ENCODE peak calls at places on chromosome 9, in four cellular contexts. One of them, this sample, is unnamed.

GRCh38 chr9:120925535-120926396 is 830 bp downstream of the TRAF1 start:
- DNase-seq in A549: peak; percentile 69
- DNase-seq in mesothelial cell of epicardium: no peak
- DNase-seq in endodermal cell: no peak
- DNase-seq in this sample: no peak

GRCh38 chr9:119802115-119802514 is 432.9 kb upstream of the BRINP1 start:
- DNase-seq in A549: no peak
- DNase-seq in mesothelial cell of epicardium: no peak
- DNase-seq in endodermal cell: no peak
- DNase-seq in this sample: no peak

GRCh38 chr9:136244116-136244775 is 1.4 kb downstream of the QSOX2 start:
- DNase-seq in A549: no peak
- DNase-seq in mesothelial cell of epicardium: no peak
- DNase-seq in endodermal cell: no peak
- DNase-seq in this sample: no peak

GRCh38 chr9:69476016-69476415 is 151.0 kb downstream of the ENTREP1 start:
- DNase-seq in A549: no peak
- DNase-seq in mesothelial cell of epicardium: no peak
- DNase-seq in endodermal cell: no peak
- DNase-seq in this sample: no peak

GRCh38 chr9:1604942-1605560 is 410.1 kb upstream of the SMARCA2 start:
- DNase-seq in A549: peak; percentile 28
- DNase-seq in mesothelial cell of epicardium: no peak
- DNase-seq in endodermal cell: peak; percentile 41
- DNase-seq in this sample: no peak

GRCh38 chr9:85645909-85646627 is 95.7 kb downstream of the AGTPBP1 start:
- DNase-seq in A549: no peak
- DNase-seq in mesothelial cell of epicardium: no peak
- DNase-seq in endodermal cell: no peak
- DNase-seq in this sample: no peak

GRCh38 chr9:120901704-120902103 is 24.7 kb upstream of the PHF19 start:
- DNase-seq in A549: no peak
- DNase-seq in mesothelial cell of epicardium: no peak
- DNase-seq in endodermal cell: no peak
- DNase-seq in this sample: no peak

GRCh38 chr9:128920381-128921058 is at the start of gene PHYHD1:
- DNase-seq in A549: no peak
- DNase-seq in mesothelial cell of epicardium: no peak
- DNase-seq in endodermal cell: peak; percentile 53
- DNase-seq in this sample: no peak

GRCh38 chr9:89204811-89205210 is 26.2 kb upstream of the SHC3 start:
- DNase-seq in A549: no peak
- DNase-seq in mesothelial cell of epicardium: no peak
- DNase-seq in endodermal cell: no peak
- DNase-seq in this sample: no peak

GRCh38 chr9:130570200-130570599 is 9.2 kb upstream of the FUBP3 start:
- DNase-seq in A549: no peak
- DNase-seq in mesothelial cell of epicardium: no peak
- DNase-seq in endodermal cell: no peak
- DNase-seq in this sample: no peak

GRCh38 chr9:6943293-6943692 is 185.5 kb downstream of the KDM4C start:
- DNase-seq in A549: no peak
- DNase-seq in mesothelial cell of epicardium: no peak
- DNase-seq in endodermal cell: peak; percentile 50
- DNase-seq in this sample: no peak

GRCh38 chr9:32581512-32582143 is 8.7 kb upstream of the NDUFB6 start:
- DNase-seq in A549: peak; percentile 78
- DNase-seq in mesothelial cell of epicardium: no peak
- DNase-seq in endodermal cell: peak; percentile 77
- DNase-seq in this sample: peak; percentile 30

GRCh38 chr9:129624168-129624759 is 1.7 kb upstream of the NTMT1 start:
- DNase-seq in A549: peak; percentile 61
- DNase-seq in mesothelial cell of epicardium: no peak
- DNase-seq in endodermal cell: peak; percentile 94
- DNase-seq in this sample: peak; percentile 56

GRCh38 chr9:13728917-13729811 is 449.7 kb upstream of the MPDZ start:
- DNase-seq in A549: no peak
- DNase-seq in mesothelial cell of epicardium: no peak
- DNase-seq in endodermal cell: no peak
- DNase-seq in this sample: no peak

GRCh38 chr9:114250648-114251047 is 72.2 kb upstream of the ORM1 start:
- DNase-seq in A549: no peak
- DNase-seq in mesothelial cell of epicardium: no peak
- DNase-seq in endodermal cell: no peak
- DNase-seq in this sample: no peak

GRCh38 chr9:37943329-37944265 is 39.7 kb upstream of the SLC25A51 start:
- DNase-seq in A549: no peak
- DNase-seq in mesothelial cell of epicardium: no peak
- DNase-seq in endodermal cell: no peak
- DNase-seq in this sample: no peak

GRCh38 chr9:127903557-127904475 is 4.4 kb upstream of the ST6GALNAC6 start:
- DNase-seq in A549: no peak
- DNase-seq in mesothelial cell of epicardium: no peak
- DNase-seq in endodermal cell: peak; percentile 91
- DNase-seq in this sample: no peak

GRCh38 chr9:101307041-101307440 is 77.8 kb downstream of the BAAT start:
- DNase-seq in A549: no peak
- DNase-seq in mesothelial cell of epicardium: no peak
- DNase-seq in endodermal cell: no peak
- DNase-seq in this sample: no peak

GRCh38 chr9:75120661-75121060 is 32.3 kb downstream of the OSTF1 start:
- DNase-seq in A549: no peak
- DNase-seq in mesothelial cell of epicardium: no peak
- DNase-seq in endodermal cell: no peak
- DNase-seq in this sample: no peak

GRCh38 chr9:103942171-103942570 is 151.9 kb upstream of the SMC2 start:
- DNase-seq in A549: no peak
- DNase-seq in mesothelial cell of epicardium: no peak
- DNase-seq in endodermal cell: no peak
- DNase-seq in this sample: no peak

GRCh38 chr9:113837349-113837748 is 38.8 kb upstream of the ZNF618 start:
- DNase-seq in A549: no peak
- DNase-seq in mesothelial cell of epicardium: no peak
- DNase-seq in endodermal cell: no peak
- DNase-seq in this sample: no peak

DNA sequence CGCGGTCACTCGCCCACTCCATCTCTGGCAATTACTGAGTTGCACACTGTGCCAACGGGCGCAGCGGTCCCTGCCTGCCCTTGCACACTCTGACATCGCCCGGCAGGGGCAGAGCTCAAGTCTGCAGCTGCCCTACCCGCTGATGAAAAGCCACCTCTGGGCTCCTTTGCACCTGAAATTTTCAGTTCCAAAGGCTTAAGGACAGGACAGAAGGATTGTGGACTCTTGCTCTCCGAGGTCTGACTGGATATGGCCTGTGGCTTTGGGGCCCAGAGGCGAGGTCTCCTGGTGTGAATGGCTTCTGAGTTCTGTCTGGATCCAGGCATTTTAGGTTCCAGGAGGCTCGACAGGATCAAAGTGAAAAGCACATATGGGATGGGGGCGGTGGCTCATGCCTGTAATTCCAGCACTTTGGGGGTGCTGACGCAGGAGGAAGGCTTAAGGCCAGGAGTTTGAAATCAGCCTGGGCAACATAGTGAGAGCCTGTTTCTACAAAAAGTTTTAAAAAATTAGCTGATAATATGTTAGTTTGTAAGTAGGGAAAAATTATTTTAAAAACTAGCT is 201.8 kb downstream of the PAX5 start:
- DNase-seq in A549: no peak
- DNase-seq in mesothelial cell of epicardium: no peak
- DNase-seq in endodermal cell: no peak
- DNase-seq in this sample: no peak
- TF ChIP-seq CTCF in A549: no peak
- TF ChIP-seq CTCF in mesothelial cell of epicardium: no peak
- TF ChIP-seq CTCF in endodermal cell: no peak
- TF ChIP-seq CTCF in this sample: no peak

GRCh38 chr9:133681658-133682306 is 45.6 kb downstream of the DBH start:
- DNase-seq in A549: no peak
- DNase-seq in mesothelial cell of epicardium: no peak
- DNase-seq in endodermal cell: no peak
- DNase-seq in this sample: no peak

GRCh38 chr9:133680976-133681657 is 45.0 kb downstream of the DBH start:
- DNase-seq in A549: no peak
- DNase-seq in mesothelial cell of epicardium: no peak
- DNase-seq in endodermal cell: no peak
- DNase-seq in this sample: no peak

GRCh38 chr9:133683494-133684460 is 47.6 kb downstream of the DBH start:
- DNase-seq in A549: no peak
- DNase-seq in mesothelial cell of epicardium: no peak
- DNase-seq in endodermal cell: no peak
- DNase-seq in this sample: no peak

GRCh38 chr9:133684461-133685361 is 48.5 kb downstream of the DBH start:
- DNase-seq in A549: no peak
- DNase-seq in mesothelial cell of epicardium: no peak
- DNase-seq in endodermal cell: no peak
- DNase-seq in this sample: no peak

DNA sequence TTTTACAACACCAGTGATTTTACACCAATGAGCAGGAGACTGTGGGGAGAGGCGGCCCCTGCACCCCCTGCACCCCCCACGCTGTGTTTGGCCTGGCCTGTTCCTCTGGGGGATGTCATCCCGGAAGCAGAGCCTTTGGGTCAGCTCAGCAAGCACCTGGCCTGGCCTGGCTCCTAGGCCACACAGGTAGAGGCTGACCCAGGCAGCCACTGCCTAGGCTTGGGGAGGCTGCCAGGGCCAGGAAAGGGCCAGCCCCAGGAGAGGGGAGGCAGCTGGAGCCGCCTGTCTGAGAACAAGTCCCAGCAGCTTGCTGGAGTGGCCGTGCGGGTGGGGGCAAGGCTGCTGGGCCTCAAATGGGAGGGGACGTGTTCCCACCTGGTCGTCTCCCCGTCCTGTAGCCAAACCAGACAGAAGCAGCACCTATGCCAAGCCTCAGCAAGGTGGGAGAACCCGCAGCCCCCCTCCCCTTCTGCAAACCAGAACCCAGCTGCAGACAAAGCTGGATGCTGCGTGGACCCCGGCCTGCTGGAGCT is 46.9 kb downstream of the DBH start:
- DNase-seq in A549: no peak
- DNase-seq in mesothelial cell of epicardium: no peak
- DNase-seq in endodermal cell: no peak
- DNase-seq in this sample: no peak
- TF ChIP-seq CTCF in A549: no peak
- TF ChIP-seq CTCF in mesothelial cell of epicardium: no peak
- TF ChIP-seq CTCF in endodermal cell: no peak
- TF ChIP-seq CTCF in this sample: no peak

GRCh38 chr9:99106044-99106375 is 1.1 kb downstream of the TGFBR1 start:
- DNase-seq in A549: no peak
- DNase-seq in mesothelial cell of epicardium: no peak
- DNase-seq in endodermal cell: no peak
- DNase-seq in this sample: no peak

GRCh38 chr9:99105152-99106043 is 485 bp downstream of the TGFBR1 start:
- DNase-seq in A549: peak; percentile 63
- DNase-seq in mesothelial cell of epicardium: peak; percentile 37
- DNase-seq in endodermal cell: peak; percentile 85
- DNase-seq in this sample: peak; percentile 55

GRCh38 chr9:99103909-99104458 is 929 bp upstream of the TGFBR1 start:
- DNase-seq in A549: peak; percentile 14
- DNase-seq in mesothelial cell of epicardium: no peak
- DNase-seq in endodermal cell: no peak
- DNase-seq in this sample: no peak

GRCh38 chr9:99103505-99103904 is 1.4 kb upstream of the TGFBR1 start:
- DNase-seq in A549: peak; percentile 18
- DNase-seq in mesothelial cell of epicardium: no peak
- DNase-seq in endodermal cell: peak; percentile 60
- DNase-seq in this sample: no peak

DNA sequence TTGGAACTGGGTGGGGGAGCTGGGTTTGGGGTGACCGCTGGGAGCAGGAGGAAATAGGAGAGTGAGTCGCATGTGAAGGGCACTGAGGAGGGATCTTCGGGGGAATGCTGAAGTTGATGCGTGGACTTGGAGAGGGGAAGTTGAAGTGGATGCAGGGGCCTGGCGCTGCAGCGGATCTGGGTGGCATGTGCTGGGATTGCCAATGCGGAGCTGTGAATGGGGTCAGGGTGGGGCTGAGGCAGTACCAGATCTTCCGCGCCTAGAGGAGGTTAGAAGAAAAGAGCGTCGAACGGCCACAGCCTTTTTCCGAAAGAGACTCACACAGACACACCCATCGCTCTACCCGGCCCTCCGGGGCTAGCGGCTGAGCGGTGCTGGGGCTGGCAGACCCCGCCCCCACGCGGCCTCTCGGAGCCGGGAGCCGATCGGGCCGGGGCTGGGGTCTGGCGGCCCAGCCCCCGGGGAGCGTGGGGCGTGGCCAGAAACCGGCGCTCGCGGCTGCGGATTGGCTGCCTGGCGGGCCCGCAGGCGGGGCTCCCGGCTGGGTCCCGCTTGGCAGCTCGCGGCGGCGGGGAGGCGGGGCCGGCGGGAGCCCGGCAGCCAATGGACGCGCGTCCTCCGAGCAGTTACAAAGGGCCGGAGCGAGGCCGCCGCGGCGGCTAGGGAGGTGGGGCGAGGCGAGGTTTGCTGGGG is at the start of gene TGFBR1:
- DNase-seq in A549: peak; percentile 89
- DNase-seq in mesothelial cell of epicardium: peak; percentile 90
- DNase-seq in endodermal cell: peak; percentile 98
- DNase-seq in this sample: peak; percentile 92
- TF ChIP-seq CTCF in A549: no peak
- TF ChIP-seq CTCF in mesothelial cell of epicardium: no peak
- TF ChIP-seq CTCF in endodermal cell: peak; percentile 35
- TF ChIP-seq CTCF in this sample: no peak

GRCh38 chr9:70506159-70506558 is 91.7 kb upstream of the KLF9 start:
- DNase-seq in A549: no peak
- DNase-seq in mesothelial cell of epicardium: no peak
- DNase-seq in endodermal cell: no peak
- DNase-seq in this sample: no peak

GRCh38 chr9:70514273-70514672 is 99.8 kb upstream of the KLF9 start:
- DNase-seq in A549: no peak
- DNase-seq in mesothelial cell of epicardium: no peak
- DNase-seq in endodermal cell: no peak
- DNase-seq in this sample: no peak

GRCh38 chr9:70504814-70505213 is 90.4 kb upstream of the KLF9 start:
- DNase-seq in A549: no peak
- DNase-seq in mesothelial cell of epicardium: no peak
- DNase-seq in endodermal cell: no peak
- DNase-seq in this sample: no peak

GRCh38 chr9:70511858-70512257 is 97.4 kb upstream of the KLF9 start:
- DNase-seq in A549: no peak
- DNase-seq in mesothelial cell of epicardium: no peak
- DNase-seq in endodermal cell: no peak
- DNase-seq in this sample: no peak

DNA sequence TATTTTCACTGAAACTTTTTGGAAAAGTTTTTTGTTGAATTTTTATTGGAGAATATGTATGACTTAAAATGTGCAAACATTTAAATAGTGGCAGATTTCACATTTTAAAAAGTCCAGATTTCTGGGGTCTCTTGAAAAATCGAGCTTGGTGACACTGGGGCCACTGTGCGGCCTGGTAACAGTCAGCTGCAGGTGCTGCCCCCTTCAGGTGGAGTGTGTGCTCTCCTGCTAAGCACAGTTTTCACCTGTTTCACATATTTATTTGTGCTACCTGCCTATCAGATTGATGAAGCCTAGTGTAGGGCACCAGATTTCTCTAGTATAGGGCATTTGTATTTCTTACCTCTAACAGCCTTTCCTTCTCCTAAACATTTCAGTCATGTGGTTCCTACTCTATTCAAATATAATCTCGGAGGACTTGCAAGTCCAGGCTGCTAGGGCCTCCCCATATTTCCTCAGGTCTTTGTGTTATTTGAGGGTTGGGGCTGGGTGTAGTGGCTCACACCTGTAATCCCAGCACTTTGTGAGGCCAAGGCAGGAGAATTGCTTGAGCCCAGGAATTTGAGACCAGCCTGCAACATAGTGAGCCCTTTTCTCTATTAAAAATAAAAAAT is 95.8 kb upstream of the KLF9 start:
- DNase-seq in A549: peak; percentile 46
- DNase-seq in mesothelial cell of epicardium: no peak
- DNase-seq in endodermal cell: peak; percentile 73
- DNase-seq in this sample: peak; percentile 17
- TF ChIP-seq CTCF in A549: peak; percentile 42
- TF ChIP-seq CTCF in mesothelial cell of epicardium: peak; percentile 32
- TF ChIP-seq CTCF in endodermal cell: peak; percentile 72
- TF ChIP-seq CTCF in this sample: peak; percentile 60